ENCODE peak calls at places on chromosome 15, in nine cellular contexts. V is PC-3, E is transverse colon, O is right atrium auricular region, L is testis, U is AG04450, D is ascending aorta, Y is DND-41, B is keratinocyte. H is an unnamed sample.

GRCh38 chr15:77659350-77660321 is 26.9 kb upstream of the LINGO1 start:
- DNase-seq in V (peak), E (peak), O (no peak), L (peak), U (no peak), D (no peak), Y (peak), B (no peak), H (peak)

GRCh38 chr15:41801850-41802455 is 25.9 kb upstream of the JMJD7 start:
- DNase-seq in V (peak), E (no peak), O (no peak), L (no peak), U (no peak), D (no peak), Y (no peak), B (no peak), H (no peak)

GRCh38 chr15:77506311-77507150 is 85.8 kb downstream of the HMG20A start:
- DNase-seq in V (no peak), E (peak), O (peak), L (peak), U (no peak), D (no peak), Y (no peak), B (no peak), H (no peak)

GRCh38 chr15:78390823-78391222 is 47.2 kb upstream of the IREB2 start:
- DNase-seq in V (no peak), E (no peak), O (no peak), L (no peak), U (no peak), D (no peak), Y (no peak), B (no peak), H (no peak)

GRCh38 chr15:101116681-101116976 is 135.2 kb downstream of the CHSY1 start:
- DNase-seq in V (no peak), E (no peak), O (no peak), L (no peak), U (no peak), D (no peak), Y (no peak), B (no peak), H (no peak)

GRCh38 chr15:69665641-69666091 is 213.0 kb downstream of the RPLP1 start:
- DNase-seq in V (no peak), E (no peak), O (no peak), L (no peak), U (no peak), D (no peak), Y (no peak), B (no peak), H (peak)

GRCh38 chr15:39404767-39405173 is 176.1 kb upstream of the THBS1 start:
- DNase-seq in V (peak), E (no peak), O (peak), L (no peak), U (peak), D (no peak), Y (no peak), B (peak), H (no peak)

GRCh38 chr15:58469432-58470353 is 37.9 kb downstream of the LIPC start:
- DNase-seq in V (peak), E (peak), O (peak), L (no peak), U (peak), D (no peak), Y (peak), B (peak), H (peak)

GRCh38 chr15:83380682-83381081 is 66.5 kb upstream of the SH3GL3 start:
- DNase-seq in V (peak), E (peak), O (no peak), L (peak), U (no peak), D (no peak), Y (peak), B (no peak), H (peak)

GRCh38 chr15:22966321-22967083 is 13.7 kb downstream of the CYFIP1 start:
- DNase-seq in V (no peak), E (no peak), O (no peak), L (no peak), U (no peak), D (no peak), Y (no peak), B (no peak), H (no peak)

GRCh38 chr15:74242296-74242929 is 6.3 kb downstream of the CCDC33 start:
- DNase-seq in V (peak), E (no peak), O (no peak), L (no peak), U (no peak), D (no peak), Y (no peak), B (no peak), H (no peak)

GRCh38 chr15:33729648-33730047 is 238.6 kb upstream of the CHRM5 start:
- DNase-seq in V (peak), E (no peak), O (no peak), L (no peak), U (no peak), D (no peak), Y (no peak), B (no peak), H (no peak)

GRCh38 chr15:35289029-35289617 is 204.0 kb upstream of the NANOGP8 start:
- DNase-seq in V (peak), E (no peak), O (no peak), L (peak), U (peak), D (no peak), Y (no peak), B (no peak), H (no peak)
- TF ChIP-seq CTCF in V (peak), E (peak), O (peak), L (peak), U (peak), D (peak), Y (peak), B (peak), H (peak)

DNA sequence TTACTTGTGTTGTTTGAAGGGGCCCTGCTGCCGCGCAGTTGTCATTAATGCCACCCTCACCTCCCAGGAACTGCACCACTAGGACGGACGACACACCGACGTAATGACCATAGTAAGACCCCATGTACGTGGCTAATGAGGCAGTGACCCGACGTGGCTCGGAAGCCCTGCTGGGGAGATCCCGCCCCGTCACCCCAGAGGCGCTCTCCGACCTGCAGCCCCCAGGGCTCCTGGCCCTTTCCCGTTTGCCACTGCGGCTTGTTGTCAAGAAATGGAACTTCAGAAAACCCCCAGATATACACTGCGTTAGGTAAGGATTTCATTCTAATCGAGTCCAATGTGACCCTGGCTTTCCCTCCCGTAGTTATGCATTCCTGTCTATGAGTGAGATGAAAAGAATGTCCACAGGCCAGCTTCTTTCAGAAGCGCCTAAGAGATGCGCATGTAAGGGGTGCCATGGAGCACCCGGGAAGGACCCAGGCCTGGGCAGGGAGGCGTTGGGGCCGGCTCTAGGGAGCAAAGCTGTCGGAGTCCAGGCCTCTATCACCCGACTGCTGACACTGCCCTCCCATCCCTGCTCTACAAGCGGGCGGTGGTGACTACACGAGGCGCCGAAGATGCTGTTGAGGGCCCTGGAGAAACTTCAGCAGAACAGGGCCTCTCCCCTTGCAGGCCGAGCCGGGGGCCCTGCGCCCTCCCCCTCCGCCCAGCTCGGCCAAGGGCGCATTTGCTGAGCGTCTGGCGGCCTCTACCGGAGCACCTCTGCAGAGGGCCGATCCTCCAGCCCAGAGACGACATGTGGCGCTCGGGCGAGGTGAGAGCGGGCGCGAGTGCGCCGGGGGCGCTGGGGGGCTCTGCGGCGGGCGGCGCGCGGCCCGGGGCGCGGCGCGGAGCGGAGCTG is at the start of gene GABRA5:
- DNase-seq in V (peak), E (no peak), O (no peak), L (peak), U (no peak), D (no peak), Y (no peak), B (no peak), H (no peak)
- TF ChIP-seq CTCF in V (peak), E (no peak), O (no peak), L (no peak), U (peak), D (no peak), Y (no peak), B (peak), H (no peak)

GRCh38 chr15:81294501-81294850 is 29.5 kb downstream of the STARD5 start:
- DNase-seq in V (no peak), E (peak), O (no peak), L (no peak), U (no peak), D (peak), Y (no peak), B (no peak), H (peak)
- TF ChIP-seq CTCF in V (no peak), E (no peak), O (no peak), L (no peak), U (no peak), D (no peak), Y (peak), B (no peak), H (peak)

GRCh38 chr15:81859737-81860516 is 185.9 kb downstream of the MEX3B start:
- DNase-seq in V (no peak), E (no peak), O (no peak), L (no peak), U (no peak), D (no peak), Y (no peak), B (no peak), H (no peak)
- TF ChIP-seq CTCF in V (no peak), E (no peak), O (no peak), L (no peak), U (no peak), D (no peak), Y (no peak), B (no peak), H (no peak)